ENCODE peak calls at places on chromosome 22, in four cellular contexts. H is lung; N is upper lobe of right lung; X is effector memory CD4-positive, alpha-beta T cell. U is an unnamed sample.

GRCh38 chr22:24402460-24403192 is 24.8 kb upstream of the ADORA2A start:
- DNase-seq in X (no peak), N (no peak), H (peak; percentile 84), U (peak; percentile 82)

GRCh38 chr22:21991774-21992173 is 9.2 kb upstream of the TOP3B start:
- DNase-seq in N (no peak), X (no peak), H (no peak), U (no peak)

GRCh38 chr22:39275814-39276443 is 31.1 kb upstream of the PDGFB start:
- DNase-seq in H (no peak), N (no peak), X (no peak), U (no peak)

GRCh38 chr22:25141994-25142620 is 57.6 kb upstream of the CRYBB3 start:
- DNase-seq in X (no peak), N (no peak), H (no peak), U (no peak)

GRCh38 chr22:37777122-37777687 is 30.5 kb upstream of the GCAT start:
- DNase-seq in X (no peak), H (peak; percentile 65), N (peak; percentile 75), U (peak; percentile 81)

GRCh38 chr22:26103023-26103422 is 66.2 kb upstream of the SEZ6L start:
- DNase-seq in N (no peak), H (no peak), X (no peak), U (no peak)

GRCh38 chr22:23237201-23237798 is 57.0 kb downstream of the BCR start:
- DNase-seq in X (no peak), H (no peak), N (no peak), U (peak; percentile 84)

GRCh38 chr22:34604312-34604711 is 461.6 kb upstream of the ISX start:
- DNase-seq in N (no peak), H (no peak), X (no peak), U (no peak)

GRCh38 chr22:27993201-27993635 is 74.2 kb upstream of the PITPNB start:
- DNase-seq in N (peak; percentile 58), H (no peak), X (no peak), U (no peak)

GRCh38 chr22:38570841-38571364 is 920 bp upstream of the DMC1 start:
- DNase-seq in N (no peak), X (no peak), H (no peak), U (peak; percentile 36)

GRCh38 chr22:25134028-25134427 is 65.6 kb upstream of the CRYBB3 start:
- DNase-seq in H (peak; percentile 65), N (no peak), X (no peak), U (peak; percentile 25)

GRCh38 chr22:11627436-11627797 is 3900.6 kb upstream of the OR11H1 start:
- DNase-seq in N (peak; percentile 64), H (no peak), X (no peak), U (no peak)

GRCh38 chr22:31556627-31557203 is 60.4 kb downstream of the SFI1 start:
- DNase-seq in N (no peak), H (no peak), X (no peak), U (no peak)

GRCh38 chr22:38110863-38111852 is 674 bp upstream of the BAIAP2L2 start:
- DNase-seq in N (no peak), H (no peak), X (no peak), U (no peak)

GRCh38 chr22:43186272-43187170 is at the start of gene TTLL12:
- DNase-seq in N (peak; percentile 85), X (peak; percentile 58), H (no peak), U (peak; percentile 56)

GRCh38 chr22:31230871-31231621 is 18.9 kb downstream of the LIMK2 start:
- DNase-seq in H (peak; percentile 52), N (no peak), X (peak; percentile 24), U (no peak)

GRCh38 chr22:33909075-33909458 is 11.2 kb downstream of the LARGE1 start:
- DNase-seq in N (no peak), X (no peak), H (no peak), U (peak; percentile 12)

GRCh38 chr22:39559456-39560105 is 11.0 kb upstream of the CACNA1I start:
- DNase-seq in H (no peak), N (no peak), X (no peak), U (peak; percentile 21)

GRCh38 chr22:31350410-31350863 is 4.3 kb upstream of the PATZ1 start:
- DNase-seq in H (no peak), N (no peak), X (no peak), U (no peak)

GRCh38 chr22:27880778-27881394 is 38.2 kb downstream of the PITPNB start:
- DNase-seq in N (no peak), X (no peak), H (peak; percentile 41), U (peak; percentile 11)

GRCh38 chr22:17199131-17199731 is 20.0 kb downstream of the ADA2 start:
- DNase-seq in N (no peak), X (no peak), H (no peak), U (no peak)

GRCh38 chr22:17411213-17411612 is 42.0 kb downstream of the CECR2 start:
- DNase-seq in X (no peak), H (no peak), N (no peak), U (no peak)

GRCh38 chr22:18063311-18063710 is 14.5 kb upstream of the PEX26 start:
- DNase-seq in N (no peak), X (no peak), H (no peak), U (no peak)

GRCh38 chr22:40122792-40123191 is 54.9 kb upstream of the TNRC6B start:
- DNase-seq in H (no peak), N (no peak), X (no peak), U (no peak)

GRCh38 chr22:23750374-23750743 is 553 bp downstream of the ZNF70 start:
- DNase-seq in X (no peak), N (no peak), H (no peak), U (no peak)

GRCh38 chr22:36879775-36880174 is 19.0 kb downstream of the NCF4 start:
- DNase-seq in N (no peak), X (no peak), H (no peak), U (no peak)

GRCh38 chr22:42913874-42914510 is 56.9 kb upstream of the ARFGAP3 start:
- DNase-seq in N (no peak), H (no peak), X (no peak), U (no peak)

GRCh38 chr22:39941661-39942060 is 18.5 kb upstream of the TMA7B start:
- DNase-seq in H (no peak), X (no peak), N (no peak), U (no peak)

GRCh38 chr22:36746571-36746970 is 29.3 kb downstream of the IFT27 start:
- DNase-seq in X (no peak), H (no peak), N (peak; percentile 52), U (no peak)

GRCh38 chr22:26621663-26622062 is at the start of gene CRYBA4:
- DNase-seq in N (no peak), X (no peak), H (no peak), U (no peak)

GRCh38 chr22:44683237-44683636 is 18.8 kb upstream of the PRR5 start:
- DNase-seq in N (no peak), X (no peak), H (no peak), U (no peak)

GRCh38 chr22:49607821-49608220 is 219.9 kb downstream of the BRD1 start:
- DNase-seq in H (no peak), X (no peak), N (no peak), U (no peak)
- H3K4me3 ChIP-seq in H (no peak overlapping the region), X (no peak overlapping the region), N (no peak overlapping the region), U (no peak overlapping the region)

DNA sequence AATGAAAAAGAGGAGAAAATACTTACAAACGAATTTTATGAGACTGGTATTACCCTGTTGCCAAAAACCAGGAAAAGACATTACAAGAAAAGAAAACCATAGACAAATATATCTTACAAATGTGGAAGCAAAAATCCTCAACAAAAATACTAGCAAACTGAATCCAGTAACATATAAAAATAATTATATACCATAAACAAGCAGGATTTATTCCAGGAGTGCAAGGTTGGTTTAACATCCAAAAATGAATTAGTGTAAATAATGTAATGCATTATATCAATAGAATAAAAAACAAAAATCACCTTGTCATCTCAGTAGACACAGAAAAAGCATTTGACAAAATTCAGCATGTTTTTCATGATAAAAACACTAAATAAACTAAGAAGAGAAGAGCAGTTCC is 7.3 kb downstream of the NF2 start:
- DNase-seq in N (no peak), X (no peak), H (no peak), U (no peak)
- H3K27me3 ChIP-seq in N (no peaks in the 10 kb centered on the region), X (no peaks in the 10 kb centered on the region), H (no peaks in the 10 kb centered on the region), U (no peaks in the 10 kb centered on the region)

GRCh38 chr22:47205081-47205491 is 442.6 kb downstream of the TBC1D22A start:
- DNase-seq in X (no peak), N (no peak), H (no peak), U (no peak)
- H3K9me3 ChIP-seq in X (no peaks in the 10 kb centered on the region), N (no peaks in the 10 kb centered on the region), H (peaks cover 2% of the 10 kb centered on the region), U (no peaks in the 10 kb centered on the region)

GRCh38 chr22:46055851-46056168 is 78.8 kb upstream of the WNT7B start:
- DNase-seq in X (no peak), H (no peak), N (no peak), U (no peak)

GRCh38 chr22:46058591-46059519 is 81.9 kb upstream of the WNT7B start:
- DNase-seq in H (no peak), N (peak; percentile 66), X (no peak), U (no peak)

GRCh38 chr22:46057206-46057605 is 80.2 kb upstream of the WNT7B start:
- DNase-seq in X (no peak), H (no peak), N (peak; percentile 40), U (no peak)

GRCh38 chr22:46056169-46057041 is 79.4 kb upstream of the WNT7B start:
- DNase-seq in H (no peak), X (no peak), N (peak; percentile 64), U (peak; percentile 54)

DNA sequence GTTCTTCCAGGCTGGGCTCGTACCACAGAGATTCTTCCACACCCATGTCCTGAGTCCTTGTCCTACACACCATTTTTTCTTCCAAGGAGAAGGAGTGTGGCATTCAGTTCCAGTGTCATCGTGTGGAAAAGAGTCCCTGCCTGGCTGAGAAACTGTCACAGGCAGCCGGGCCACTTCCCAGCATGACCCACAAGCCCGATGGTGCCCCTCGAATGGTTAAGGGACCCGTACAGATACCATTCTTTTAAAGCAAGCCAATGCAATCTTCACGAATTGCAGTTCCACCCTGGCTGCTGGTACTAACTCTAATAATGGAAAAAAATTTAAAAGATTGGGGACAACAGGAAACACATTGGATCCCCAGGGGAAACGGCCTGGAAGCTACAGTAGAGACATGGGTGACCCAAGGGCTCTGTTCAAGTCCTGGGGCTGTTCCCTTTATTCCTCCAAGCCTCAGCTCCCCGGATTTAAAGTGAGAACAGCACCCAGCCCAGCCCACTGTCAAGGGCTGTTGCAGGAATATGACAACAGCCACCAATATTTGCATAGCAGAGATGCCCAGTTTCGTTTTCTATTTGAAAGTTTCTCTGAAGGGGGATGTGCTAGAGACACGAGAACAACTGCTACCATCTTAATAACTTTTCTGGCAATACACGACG is 80.9 kb upstream of the WNT7B start:
- DNase-seq in N (peak; percentile 71), H (peak; percentile 63), X (no peak), U (peak; percentile 53)
- H3K4me3 ChIP-seq in N (peak overlapping the region; percentile 34), H (no peak overlapping the region), X (no peak overlapping the region), U (peak overlapping the region; percentile 88)

DNA sequence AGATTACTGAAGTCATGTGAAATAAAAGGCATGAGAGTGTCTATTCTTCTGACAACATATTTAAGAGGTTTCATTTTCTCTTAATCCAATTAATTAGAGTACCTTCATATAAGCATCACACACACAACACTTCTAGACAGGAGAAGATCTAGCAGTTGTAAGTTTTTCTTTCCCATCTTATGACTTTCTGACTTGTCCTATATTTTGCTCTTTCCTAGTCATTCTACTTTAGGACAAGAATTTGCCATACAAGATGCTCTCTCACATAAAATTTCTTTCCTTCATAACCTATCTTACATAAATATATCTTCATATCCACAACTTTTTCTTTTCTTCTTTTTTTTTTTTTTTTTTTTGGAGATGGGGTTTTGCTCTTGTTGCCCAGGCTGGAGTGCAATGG is 118.3 kb upstream of the SERPIND1 start:
- DNase-seq in X (no peak), N (no peak), H (no peak), U (no peak)
- H3K27me3 ChIP-seq in X (no peaks in the 10 kb centered on the region), N (no peaks in the 10 kb centered on the region), H (no peaks in the 10 kb centered on the region), U (peaks cover 8% of the 10 kb centered on the region)